ENCODE peak calls at places on chromosomes 6 and 20, in nine cellular contexts. I is GM06990, B is ovary, L is OCI-LY7, N is upper lobe of right lung, K is HepG2, J is AG04450, C is progenitor cell of endocrine pancreas, D is HFFc6. U is an unnamed sample.

GRCh38 chr20:59178983-59179595 is 15.5 kb downstream of the ZNF831 start:
- DNase-seq in I (no peak), B (no peak), L (no peak), N (no peak), K (no peak), J (no peak), C (no peak), D (no peak), U (no peak)

GRCh38 chr6:89239338-89239737 is 22.2 kb upstream of the GABRR1 start:
- DNase-seq in I (no peak), B (no peak), L (peak), N (no peak), K (no peak), J (no peak), C (no peak), D (no peak), U (peak)

GRCh38 chr20:10668677-10669368 is 5.0 kb downstream of the JAG1 start:
- DNase-seq in I (no peak), B (no peak), L (no peak), N (no peak), K (no peak), J (no peak), C (no peak), D (no peak), U (no peak)

GRCh38 chr6:24680582-24680981 is 13.7 kb downstream of the ACOT13 start:
- DNase-seq in I (no peak), B (no peak), L (no peak), N (no peak), K (no peak), J (no peak), C (no peak), D (no peak), U (no peak)

GRCh38 chr6:69801225-69801624 is 4.4 kb upstream of the LMBRD1 start:
- DNase-seq in I (no peak), B (no peak), L (no peak), N (no peak), K (no peak), J (no peak), C (no peak), D (no peak), U (no peak)

GRCh38 chr6:15948930-15949900 is 179.7 kb upstream of the MYLIP start:
- DNase-seq in I (no peak), B (no peak), L (no peak), N (peak), K (peak), J (no peak), C (peak), D (no peak), U (peak)

GRCh38 chr20:10641467-10641866 is 32.3 kb downstream of the JAG1 start:
- DNase-seq in I (no peak), B (no peak), L (no peak), N (no peak), K (no peak), J (no peak), C (no peak), D (no peak), U (no peak)

GRCh38 chr20:52269926-52270325 is 78.3 kb upstream of the ZFP64 start:
- DNase-seq in I (no peak), B (no peak), L (no peak), N (no peak), K (no peak), J (no peak), C (no peak), D (no peak), U (no peak)

GRCh38 chr20:34426026-34426425 is 63.0 kb downstream of the ITCH start:
- DNase-seq in I (no peak), B (no peak), L (no peak), N (no peak), K (no peak), J (no peak), C (no peak), D (no peak), U (no peak)

GRCh38 chr20:32052090-32052791 is at the start of gene HCK:
- DNase-seq in I (peak), B (no peak), L (no peak), N (peak), K (no peak), J (no peak), C (no peak), D (no peak), U (no peak)

GRCh38 chr20:41524980-41525613 is 93.1 kb downstream of the CHD6 start:
- DNase-seq in I (no peak), B (peak), L (no peak), N (peak), K (no peak), J (no peak), C (no peak), D (peak), U (peak)

GRCh38 chr20:31985152-31985551 is 17.2 kb downstream of the XKR7 start:
- DNase-seq in I (no peak), B (no peak), L (no peak), N (no peak), K (no peak), J (no peak), C (no peak), D (no peak), U (no peak)

GRCh38 chr6:76684881-76685280 is 612.4 kb upstream of the IMPG1 start:
- DNase-seq in I (no peak), B (no peak), L (no peak), N (no peak), K (peak), J (no peak), C (no peak), D (no peak), U (no peak)

GRCh38 chr20:62360854-62361798 is 6.0 kb downstream of the LAMA5 start:
- DNase-seq in I (no peak), B (peak), L (no peak), N (peak), K (no peak), J (no peak), C (no peak), D (no peak), U (peak)

GRCh38 chr6:43368517-43369160 is 808 bp downstream of the ZNF318 start:
- DNase-seq in I (peak), B (peak), L (peak), N (peak), K (peak), J (no peak), C (peak), D (peak), U (peak)

GRCh38 chr6:149305372-149305771 is 12.1 kb upstream of the TAB2 start:
- DNase-seq in I (no peak), B (no peak), L (no peak), N (no peak), K (no peak), J (no peak), C (no peak), D (no peak), U (no peak)

GRCh38 chr20:53162251-53162835 is 190.2 kb downstream of the TSHZ2 start:
- DNase-seq in I (peak), B (peak), L (peak), N (no peak), K (no peak), J (no peak), C (no peak), D (peak), U (peak)

GRCh38 chr6:159926542-159927203 is 35.9 kb downstream of the MAS1 start:
- DNase-seq in I (no peak), B (no peak), L (no peak), N (no peak), K (no peak), J (no peak), C (no peak), D (no peak), U (no peak)

GRCh38 chr6:16374796-16375195 is 136.4 kb downstream of the GMPR start:
- DNase-seq in I (peak), B (no peak), L (no peak), N (peak), K (no peak), J (no peak), C (no peak), D (no peak), U (no peak)

GRCh38 chr6:24543683-24544082 is 48.9 kb downstream of the ALDH5A1 start:
- DNase-seq in I (no peak), B (no peak), L (no peak), N (no peak), K (no peak), J (no peak), C (no peak), D (no peak), U (no peak)

GRCh38 chr6:160810238-160810637 is 108.2 kb downstream of the PLG start:
- DNase-seq in I (no peak), B (no peak), L (no peak), N (no peak), K (peak), J (no peak), C (no peak), D (no peak), U (peak)

GRCh38 chr6:133436652-133437051 is 195.5 kb downstream of the EYA4 start:
- DNase-seq in I (no peak), B (no peak), L (no peak), N (no peak), K (no peak), J (peak), C (no peak), D (no peak), U (no peak)

GRCh38 chr20:48880331-48880730 is 41.2 kb upstream of the ARFGEF2 start:
- DNase-seq in I (no peak), B (no peak), L (no peak), N (no peak), K (no peak), J (no peak), C (no peak), D (no peak), U (no peak)

GRCh38 chr6:48068326-48069191 is 42.4 kb downstream of the PTCHD4 start:
- DNase-seq in I (peak), B (no peak), L (no peak), N (peak), K (no peak), J (no peak), C (peak), D (no peak), U (no peak)

GRCh38 chr6:137339929-137340559 is 120.9 kb upstream of the IFNGR1 start:
- DNase-seq in I (no peak), B (no peak), L (no peak), N (no peak), K (no peak), J (no peak), C (no peak), D (no peak), U (no peak)

GRCh38 chr20:57384953-57385761 is 6.0 kb upstream of the RBM38 start:
- DNase-seq in I (no peak), B (peak), L (no peak), N (no peak), K (no peak), J (no peak), C (no peak), D (no peak), U (no peak)

GRCh38 chr6:87393026-87393622 is 14.6 kb upstream of the CFAP206 start:
- DNase-seq in I (peak), B (no peak), L (peak), N (no peak), K (peak), J (no peak), C (no peak), D (peak), U (peak)

GRCh38 chr20:4026093-4026601 is 10.8 kb upstream of the RNF24 start:
- DNase-seq in I (no peak), B (no peak), L (no peak), N (no peak), K (peak), J (peak), C (no peak), D (peak), U (peak)

GRCh38 chr6:57303931-57304681 is 13.3 kb upstream of the PRIM2 start:
- DNase-seq in I (no peak), B (no peak), L (no peak), N (no peak), K (no peak), J (no peak), C (no peak), D (no peak), U (no peak)

GRCh38 chr6:17418281-17419188 is 25.1 kb downstream of the CAP2 start:
- DNase-seq in I (no peak), B (no peak), L (no peak), N (no peak), K (no peak), J (no peak), C (no peak), D (peak), U (peak)

GRCh38 chr6:113595921-113596376 is 261.2 kb upstream of the MARCKS start:
- DNase-seq in I (no peak), B (no peak), L (no peak), N (no peak), K (no peak), J (no peak), C (no peak), D (peak), U (no peak)

GRCh38 chr20:38673731-38674177 is 50.5 kb upstream of the SLC32A1 start:
- DNase-seq in I (no peak), B (peak), L (peak), N (no peak), K (no peak), J (no peak), C (no peak), D (no peak), U (no peak)

GRCh38 chr6:4973415-4973814 is 30.4 kb downstream of the RPP40 start:
- DNase-seq in I (no peak), B (no peak), L (no peak), N (no peak), K (no peak), J (no peak), C (no peak), D (no peak), U (no peak)

DNA sequence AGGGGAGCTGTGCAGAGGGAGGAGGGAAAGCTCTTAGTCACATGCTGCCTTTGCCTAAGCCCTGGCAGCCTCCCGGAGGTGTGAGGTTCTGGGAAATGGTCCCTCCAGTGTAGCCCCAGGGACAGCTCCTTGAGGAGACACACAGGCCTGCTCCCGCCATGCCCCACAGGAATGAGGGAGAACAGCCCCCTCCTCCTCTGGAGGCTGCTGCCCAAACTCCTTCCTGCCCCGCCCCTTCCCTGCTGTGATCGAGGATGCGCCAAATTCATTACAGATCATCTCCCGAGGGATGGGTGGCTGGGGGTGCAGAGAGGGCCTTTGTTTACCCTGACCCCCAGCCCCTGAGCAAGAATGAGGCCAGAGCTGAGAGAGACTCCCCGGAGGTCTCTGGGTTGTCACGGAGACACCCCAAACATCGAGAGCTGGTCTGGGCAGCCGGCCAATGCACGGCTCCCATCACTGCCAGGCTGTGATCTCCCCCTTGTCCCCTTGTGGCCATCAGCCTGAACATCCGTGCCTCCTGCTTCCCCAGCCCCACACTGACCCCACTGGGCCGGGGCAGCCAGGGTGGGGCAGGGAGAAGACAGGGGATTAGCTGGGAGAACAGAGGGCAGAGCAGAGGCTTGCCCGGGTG is 8.4 kb downstream of the CYP21A2 start:
- DNase-seq in I (no peak), B (peak), L (no peak), N (no peak), K (peak), J (no peak), C (no peak), D (no peak), U (peak)
- TF ChIP-seq CTCF in I (no peak), B (no peak), L (no peak), N (no peak), K (no peak), J (no peak), C (no peak), D (peak), U (no peak)

GRCh38 chr6:13397359-13398080 is 69.2 kb upstream of the TBC1D7 start:
- DNase-seq in I (peak), B (no peak), L (peak), N (no peak), K (no peak), J (no peak), C (no peak), D (no peak), U (peak)
- TF ChIP-seq CTCF in I (no peak), B (no peak), L (peak), N (no peak), K (no peak), J (peak), C (no peak), D (peak), U (peak)

DNA sequence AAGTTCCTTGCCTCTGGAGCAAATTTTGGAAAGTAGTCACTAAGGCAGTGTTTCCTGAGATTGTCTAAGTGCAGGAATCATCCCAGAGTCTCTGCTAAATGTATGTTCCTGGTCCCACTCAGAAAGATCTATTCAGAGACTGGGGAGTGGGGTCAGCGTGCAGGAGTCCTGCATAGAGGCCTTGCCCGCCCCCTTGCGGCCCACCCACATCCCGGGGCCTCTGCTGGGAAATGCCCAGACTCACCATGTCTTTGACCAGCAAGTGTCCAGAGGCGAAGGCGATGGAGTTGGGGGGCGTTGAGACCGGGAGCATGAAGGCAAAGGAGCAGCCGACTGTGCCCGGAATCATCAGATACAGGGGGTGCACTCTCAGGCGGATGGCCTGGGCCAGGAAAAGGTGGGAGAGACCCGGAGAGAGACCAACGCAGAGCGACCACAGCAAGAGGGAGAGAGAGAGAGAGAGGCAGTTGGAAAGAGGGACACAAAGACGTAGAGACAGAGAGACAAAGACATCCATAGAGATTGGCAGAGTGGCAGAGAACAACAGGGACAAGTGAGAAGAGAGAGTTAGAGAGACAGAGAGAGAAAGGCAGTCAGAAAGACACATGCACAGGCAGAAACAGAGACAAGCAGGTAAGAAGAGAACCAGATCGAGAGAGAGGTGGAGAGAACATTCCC is 12.9 kb upstream of the OCSTAMP start:
- DNase-seq in I (no peak), B (peak), L (no peak), N (no peak), K (no peak), J (no peak), C (no peak), D (no peak), U (no peak)
- TF ChIP-seq CTCF in I (peak), B (no peak), L (no peak), N (no peak), K (no peak), J (no peak), C (no peak), D (no peak), U (no peak)

GRCh38 chr6:157983439-157984119 is 1.9 kb downstream of the SYNJ2 start:
- DNase-seq in I (no peak), B (no peak), L (no peak), N (no peak), K (no peak), J (no peak), C (no peak), D (no peak), U (no peak)

GRCh38 chr6:157981395-157982296 is at the start of gene SYNJ2:
- DNase-seq in I (peak), B (peak), L (no peak), N (peak), K (peak), J (peak), C (peak), D (peak), U (peak)

GRCh38 chr6:157982297-157982579 is 575 bp downstream of the SYNJ2 start:
- DNase-seq in I (no peak), B (no peak), L (no peak), N (peak), K (peak), J (no peak), C (peak), D (no peak), U (peak)

GRCh38 chr6:157984165-157984564 is 2.5 kb downstream of the SYNJ2 start:
- DNase-seq in I (no peak), B (no peak), L (no peak), N (no peak), K (no peak), J (no peak), C (no peak), D (no peak), U (no peak)

GRCh38 chr6:157982580-157983438 is 1.1 kb downstream of the SYNJ2 start:
- DNase-seq in I (no peak), B (no peak), L (no peak), N (peak), K (peak), J (no peak), C (no peak), D (peak), U (peak)
- TF ChIP-seq CTCF in I (peak), B (peak), L (no peak), N (no peak), K (peak), J (peak), C (peak), D (peak), U (peak)

GRCh38 chr20:50982372-50982771 is 23.8 kb downstream of the MOCS3 start:
- DNase-seq in I (no peak), B (no peak), L (no peak), N (no peak), K (peak), J (no peak), C (no peak), D (peak), U (peak)

GRCh38 chr20:50977066-50978045 is 18.7 kb downstream of the MOCS3 start:
- DNase-seq in I (no peak), B (no peak), L (no peak), N (no peak), K (no peak), J (no peak), C (no peak), D (no peak), U (no peak)

GRCh38 chr20:50980851-50981713 is 22.5 kb downstream of the MOCS3 start:
- DNase-seq in I (no peak), B (peak), L (peak), N (no peak), K (peak), J (no peak), C (peak), D (peak), U (peak)

GRCh38 chr20:50980071-50980681 is 21.6 kb downstream of the MOCS3 start:
- DNase-seq in I (no peak), B (no peak), L (no peak), N (no peak), K (peak), J (peak), C (no peak), D (peak), U (peak)

GRCh38 chr20:50981714-50982048 is 23.1 kb downstream of the MOCS3 start:
- DNase-seq in I (no peak), B (no peak), L (no peak), N (no peak), K (no peak), J (no peak), C (no peak), D (no peak), U (no peak)
- TF ChIP-seq CTCF in I (no peak), B (no peak), L (peak), N (no peak), K (no peak), J (no peak), C (no peak), D (peak), U (no peak)